ENCODE peak calls at places on chromosome 15, in six cellular contexts. B, H, A, L, X and G are unnamed samples.

GRCh38 chr15:85289677-85290365 is 90.6 kb upstream of the AKAP13 start:
- DNase-seq in B (peak; percentile 65), H (peak; percentile 41), A (peak; percentile 67), L (peak; percentile 96), X (peak; percentile 2), G (peak; percentile 64)

GRCh38 chr15:67815036-67815592 is 10.2 kb upstream of the SKOR1 start:
- DNase-seq in B (no peak), H (no peak), A (no peak), L (no peak), X (no peak), G (no peak)

GRCh38 chr15:39801641-39802309 is 19.1 kb upstream of the FSIP1 start:
- DNase-seq in B (peak; percentile 52), H (no peak), A (peak; percentile 27), L (peak; percentile 31), X (no peak), G (peak; percentile 43)

GRCh38 chr15:74978503-74978902 is 16.9 kb upstream of the SCAMP5 start:
- DNase-seq in B (no peak), H (peak; percentile 17), A (peak; percentile 20), L (no peak), X (peak; percentile 9), G (no peak)

GRCh38 chr15:71660501-71660900 is 149.9 kb upstream of the NR2E3 start:
- DNase-seq in B (no peak), H (no peak), A (no peak), L (no peak), X (no peak), G (no peak)

GRCh38 chr15:80970018-80970657 is 19.5 kb downstream of the MESD start:
- DNase-seq in B (peak; percentile 86), H (no peak), A (peak; percentile 80), L (peak; percentile 79), X (peak; percentile 12), G (peak; percentile 55)

GRCh38 chr15:74245342-74245931 is 9.3 kb downstream of the CCDC33 start:
- DNase-seq in B (no peak), H (no peak), A (peak; percentile 47), L (no peak), X (peak; percentile 48), G (no peak)

GRCh38 chr15:58330836-58331561 is 100.8 kb upstream of the LIPC start:
- DNase-seq in B (no peak), H (no peak), A (no peak), L (no peak), X (no peak), G (no peak)

GRCh38 chr15:36758800-36759199 is 179.4 kb downstream of the CDIN1 start:
- DNase-seq in B (no peak), H (no peak), A (no peak), L (no peak), X (no peak), G (no peak)

GRCh38 chr15:52236015-52236414 is 44.8 kb upstream of the GNB5 start:
- DNase-seq in B (no peak), H (no peak), A (no peak), L (no peak), X (no peak), G (no peak)

GRCh38 chr15:34855397-34855796 is 60.0 kb upstream of the ACTC1 start:
- DNase-seq in B (no peak), H (peak; percentile 67), A (peak; percentile 6), L (no peak), X (no peak), G (no peak)

GRCh38 chr15:89362203-89363101 is 27.8 kb upstream of the POLG start:
- DNase-seq in B (no peak), H (no peak), A (no peak), L (no peak), X (peak; percentile 78), G (no peak)

GRCh38 chr15:51970132-51970817 is 1.3 kb downstream of the LEO1 start:
- DNase-seq in B (no peak), H (no peak), A (no peak), L (no peak), X (no peak), G (no peak)